ENCODE peak calls at places on chromosome 3, in eight cellular contexts. U is K562, F is cardiac fibroblast, D is astrocyte of the spinal cord, H is cardiac muscle cell, Q is mammary epithelial cell, C is psoas muscle, M is tibial artery. X is an unnamed sample.

GRCh38 chr3:55588120-55588765 is 101.1 kb upstream of the WNT5A start:
- DNase-seq in U (no peak), F (no peak), D (no peak), H (no peak), Q (no peak), C (no peak), M (no peak), X (no peak)

GRCh38 chr3:59660852-59661624 is 611.2 kb upstream of the CFAP20DC start:
- DNase-seq in U (no peak), F (no peak), D (no peak), H (no peak), Q (no peak), C (no peak), M (no peak), X (no peak)

GRCh38 chr3:8840556-8840955 is 71.1 kb upstream of the OXTR start:
- DNase-seq in U (no peak), F (peak), D (peak), H (peak), Q (peak), C (no peak), M (no peak), X (peak)

GRCh38 chr3:99669879-99670555 is 31.6 kb downstream of the COL8A1 start:
- DNase-seq in U (no peak), F (peak), D (peak), H (no peak), Q (peak), C (no peak), M (no peak), X (peak)

GRCh38 chr3:47005212-47006144 is 26.0 kb downstream of the NBEAL2 start:
- DNase-seq in U (no peak), F (no peak), D (no peak), H (no peak), Q (no peak), C (peak), M (no peak), X (no peak)

GRCh38 chr3:101011086-101011485 is 17.9 kb upstream of the ABI3BP start:
- DNase-seq in U (no peak), F (peak), D (no peak), H (no peak), Q (no peak), C (no peak), M (no peak), X (no peak)

GRCh38 chr3:57100046-57100695 is 39.7 kb downstream of the SPATA12 start:
- DNase-seq in U (peak), F (peak), D (peak), H (peak), Q (peak), C (no peak), M (peak), X (peak)

GRCh38 chr3:195129644-195130492 is 141.1 kb downstream of the XXYLT1 start:
- DNase-seq in U (no peak), F (peak), D (peak), H (no peak), Q (peak), C (no peak), M (no peak), X (peak)

GRCh38 chr3:185365281-185366211 is 2.6 kb downstream of the MAP3K13 start:
- DNase-seq in U (no peak), F (no peak), D (no peak), H (no peak), Q (peak), C (no peak), M (no peak), X (no peak)

GRCh38 chr3:127547761-127548605 is 42.5 kb downstream of the TPRA1 start:
- DNase-seq in U (peak), F (peak), D (peak), H (peak), Q (peak), C (peak), M (peak), X (peak)

GRCh38 chr3:133466531-133467386 is 66.9 kb downstream of the BFSP2 start:
- DNase-seq in U (no peak), F (no peak), D (no peak), H (no peak), Q (no peak), C (peak), M (no peak), X (no peak)

GRCh38 chr3:170488802-170489201 is 70.1 kb downstream of the CLDN11 start:
- DNase-seq in U (no peak), F (peak), D (peak), H (peak), Q (peak), C (no peak), M (no peak), X (peak)

GRCh38 chr3:64518950-64519349 is 168.8 kb downstream of the ADAMTS9 start:
- DNase-seq in U (no peak), F (peak), D (no peak), H (peak), Q (peak), C (no peak), M (no peak), X (peak)

GRCh38 chr3:115615001-115615447 is 8.3 kb upstream of the GAP43 start:
- DNase-seq in U (no peak), F (peak), D (peak), H (peak), Q (peak), C (no peak), M (no peak), X (peak)

GRCh38 chr3:155418426-155418825 is 124.9 kb upstream of the STRIT1 start:
- DNase-seq in U (no peak), F (peak), D (no peak), H (peak), Q (no peak), C (no peak), M (no peak), X (peak)

GRCh38 chr3:158420654-158421396 is 150.2 kb upstream of the MLF1 start:
- DNase-seq in U (no peak), F (peak), D (peak), H (peak), Q (peak), C (no peak), M (no peak), X (peak)

GRCh38 chr3:60363817-60364216 is 887.4 kb downstream of the FHIT start:
- DNase-seq in U (no peak), F (peak), D (peak), H (no peak), Q (no peak), C (no peak), M (no peak), X (no peak)

GRCh38 chr3:48151058-48151806 is 37.0 kb downstream of the CDC25A start:
- DNase-seq in U (peak), F (peak), D (peak), H (peak), Q (peak), C (peak), M (peak), X (peak)

GRCh38 chr3:113097821-113098516 is 107.2 kb downstream of the GTPBP8 start:
- DNase-seq in U (no peak), F (peak), D (peak), H (peak), Q (peak), C (no peak), M (no peak), X (peak)

GRCh38 chr3:99825239-99825638 is 7.6 kb downstream of the CMSS1 start:
- DNase-seq in U (peak), F (no peak), D (no peak), H (peak), Q (peak), C (no peak), M (no peak), X (peak)

GRCh38 chr3:46372492-46373359 is 2.0 kb downstream of the CCR5 start:
- DNase-seq in U (no peak), F (peak), D (peak), H (peak), Q (peak), C (no peak), M (no peak), X (peak)

GRCh38 chr3:128413003-128413370 is 53.7 kb downstream of the DNAJB8 start:
- DNase-seq in U (peak), F (no peak), D (no peak), H (no peak), Q (no peak), C (no peak), M (no peak), X (no peak)

GRCh38 chr3:160756907-160757623 is 1.0 kb downstream of the PPM1L start:
- DNase-seq in U (no peak), F (no peak), D (no peak), H (no peak), Q (no peak), C (peak), M (no peak), X (no peak)
- H3K4me3 ChIP-seq in U (no peak), F (no peak), D (no peak), H (peak), Q (no peak), C (peak), M (peak), X (no peak)

DNA sequence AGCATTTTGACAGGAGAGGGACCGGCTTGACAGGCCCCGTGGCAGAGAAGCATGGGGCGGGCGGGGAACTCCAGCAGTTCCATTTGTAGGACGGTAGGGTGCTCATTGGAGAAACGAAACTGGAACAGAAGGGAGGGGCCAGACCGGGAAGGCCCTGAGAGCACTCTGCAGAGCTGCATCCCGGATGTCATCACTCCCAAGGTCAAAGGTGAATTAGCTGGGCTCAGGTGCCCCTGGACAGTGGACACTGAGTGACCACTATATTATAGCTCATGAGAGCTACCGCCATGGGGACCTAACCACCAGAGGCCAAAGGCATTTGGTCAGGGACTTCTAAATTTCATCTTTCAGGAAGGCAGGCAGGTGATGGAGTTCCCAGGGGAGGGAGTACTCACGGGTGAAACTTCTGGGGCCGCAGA is 7.3 kb downstream of the CSRNP1 start:
- DNase-seq in U (no peak), F (peak), D (no peak), H (no peak), Q (no peak), C (no peak), M (no peak), X (no peak)
- TF ChIP-seq CTCF in U (no peak), F (peak), D (no peak), H (no peak), Q (no peak), C (no peak), M (peak), X (no peak)

GRCh38 chr3:43995078-43995928 is 246.4 kb upstream of the TOPAZ1 start:
- DNase-seq in U (no peak), F (peak), D (peak), H (peak), Q (peak), C (no peak), M (no peak), X (no peak)

GRCh38 chr3:43995929-43996378 is 245.7 kb upstream of the TOPAZ1 start:
- DNase-seq in U (no peak), F (no peak), D (no peak), H (no peak), Q (no peak), C (no peak), M (no peak), X (no peak)

GRCh38 chr3:43998374-43998840 is 243.3 kb upstream of the TOPAZ1 start:
- DNase-seq in U (no peak), F (no peak), D (peak), H (no peak), Q (no peak), C (no peak), M (no peak), X (no peak)

GRCh38 chr3:43997788-43998373 is 243.8 kb upstream of the TOPAZ1 start:
- DNase-seq in U (no peak), F (peak), D (peak), H (no peak), Q (no peak), C (no peak), M (no peak), X (no peak)

DNA sequence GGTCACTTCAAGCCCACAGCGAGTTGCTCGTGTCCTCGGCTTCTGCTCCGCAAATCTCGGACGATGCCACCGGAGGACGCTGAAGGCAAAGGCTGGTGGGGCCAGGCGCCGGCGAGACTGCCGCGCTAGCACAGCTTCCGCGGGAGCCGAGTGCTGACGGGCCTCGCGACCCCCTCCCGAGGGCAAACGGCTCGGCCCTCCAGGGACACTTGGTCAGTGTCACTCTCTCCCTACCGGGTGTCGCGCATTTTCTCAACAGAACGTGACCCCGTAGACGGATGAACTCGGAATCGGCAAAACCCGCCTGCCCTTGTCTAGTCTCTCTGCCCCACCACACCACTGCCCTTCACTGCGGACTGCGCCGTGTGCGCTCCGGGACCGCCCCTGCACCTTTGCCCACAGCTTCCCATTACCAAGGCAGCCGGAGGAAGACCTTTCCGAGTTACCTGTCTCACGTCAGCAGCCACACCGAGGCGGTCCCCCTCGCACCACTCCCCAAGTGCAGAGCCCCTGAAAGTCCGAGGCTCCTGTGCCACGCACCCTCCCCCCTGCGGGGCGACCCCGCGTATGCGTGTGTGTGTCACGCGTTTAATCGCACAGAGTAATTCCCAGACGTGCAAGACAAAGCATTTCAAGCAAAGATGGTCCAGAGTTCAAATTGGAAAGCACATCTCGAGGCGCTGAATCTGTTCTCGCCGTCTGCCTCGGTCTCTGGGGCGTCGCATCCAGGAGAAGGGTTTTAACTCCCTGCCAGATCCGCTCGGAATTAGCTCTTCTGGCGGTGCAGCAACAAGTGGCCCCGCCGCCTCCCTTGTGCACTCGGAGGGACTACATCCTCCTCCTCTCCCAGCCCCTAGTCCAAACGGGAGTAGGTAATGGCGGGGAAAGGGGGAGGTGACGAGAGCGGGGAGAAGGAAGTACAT is 245.0 kb upstream of the TOPAZ1 start:
- DNase-seq in U (no peak), F (peak), D (peak), H (peak), Q (peak), C (no peak), M (no peak), X (peak)
- H3K4me3 ChIP-seq in U (no peak), F (peak), D (peak), H (peak), Q (peak), C (peak), M (peak), X (peak)

DNA sequence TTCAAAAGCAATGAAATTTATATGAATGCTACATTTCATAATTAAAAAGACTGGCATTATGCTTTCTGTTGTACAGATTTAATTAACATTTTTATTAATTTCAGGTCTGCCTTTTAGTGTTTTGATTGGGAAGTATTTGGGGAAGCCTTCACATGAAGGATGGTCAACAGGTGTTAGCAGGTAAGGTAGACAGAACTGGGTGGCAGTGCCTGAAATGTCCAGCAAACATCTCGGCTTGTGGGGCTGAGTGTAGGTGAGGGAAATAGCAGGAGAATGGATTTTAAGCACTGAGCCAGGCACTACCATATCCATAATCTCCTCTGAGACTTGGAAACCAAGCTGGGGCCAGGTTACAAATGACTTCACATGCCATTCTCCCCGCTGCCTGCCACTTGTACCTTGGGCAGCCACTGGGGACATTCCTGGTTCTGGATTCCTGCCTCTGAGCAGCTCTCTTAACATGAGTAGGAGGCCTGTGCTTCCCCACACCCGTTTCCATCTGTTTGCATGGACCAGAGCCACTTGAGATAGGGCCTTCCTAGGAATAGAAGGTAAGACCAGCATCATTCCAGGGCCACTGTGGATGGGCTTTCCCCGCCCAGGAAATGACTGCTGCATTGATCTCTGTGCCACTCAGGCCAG is 125.9 kb upstream of the HES1 start:
- DNase-seq in U (no peak), F (no peak), D (no peak), H (no peak), Q (no peak), C (no peak), M (no peak), X (no peak)
- TF ChIP-seq CTCF in U (no peak), F (no peak), D (no peak), H (no peak), Q (no peak), C (peak), M (no peak), X (no peak)

DNA sequence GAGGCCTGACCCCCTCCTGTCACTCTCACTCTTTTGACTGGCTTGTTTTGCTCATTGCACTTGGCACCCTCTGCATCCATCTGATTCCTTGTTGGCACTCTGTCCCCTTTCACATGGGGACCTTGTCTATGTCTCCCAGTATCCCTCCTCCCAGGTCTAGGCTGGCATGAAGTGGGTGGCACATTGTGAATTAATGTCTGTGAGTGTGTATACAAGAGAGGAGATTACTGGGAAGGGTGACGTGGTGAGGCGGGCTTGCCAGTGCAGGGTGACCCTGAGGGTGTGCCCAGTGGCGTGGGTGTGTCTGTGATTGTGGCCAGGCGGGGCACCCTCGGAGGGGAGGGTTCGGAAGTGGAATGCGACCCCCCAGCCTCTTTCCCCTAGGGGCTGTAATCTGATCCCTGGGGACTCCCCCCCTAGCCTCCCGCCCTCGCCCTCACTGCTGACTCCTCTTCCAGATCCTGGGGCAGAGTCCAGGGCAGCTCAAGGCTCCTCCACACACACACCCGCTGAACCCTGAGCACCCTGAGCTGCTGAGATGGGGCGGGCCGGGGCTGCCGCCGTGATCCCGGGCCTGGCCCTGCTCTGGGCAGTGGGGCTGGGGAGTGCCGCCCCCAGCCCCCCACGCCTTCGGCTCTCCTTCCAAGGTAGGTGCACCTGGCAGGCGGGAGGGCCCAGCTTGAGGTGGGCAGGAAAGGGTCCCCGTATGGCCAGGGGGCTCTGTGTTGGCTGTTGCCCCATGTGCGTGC is at the start of gene SEMA3B:
- DNase-seq in U (no peak), F (no peak), D (no peak), H (no peak), Q (peak), C (peak), M (peak), X (no peak)
- H3K4me3 ChIP-seq in U (no peak), F (no peak), D (peak), H (no peak), Q (peak), C (peak), M (peak), X (no peak)

DNA sequence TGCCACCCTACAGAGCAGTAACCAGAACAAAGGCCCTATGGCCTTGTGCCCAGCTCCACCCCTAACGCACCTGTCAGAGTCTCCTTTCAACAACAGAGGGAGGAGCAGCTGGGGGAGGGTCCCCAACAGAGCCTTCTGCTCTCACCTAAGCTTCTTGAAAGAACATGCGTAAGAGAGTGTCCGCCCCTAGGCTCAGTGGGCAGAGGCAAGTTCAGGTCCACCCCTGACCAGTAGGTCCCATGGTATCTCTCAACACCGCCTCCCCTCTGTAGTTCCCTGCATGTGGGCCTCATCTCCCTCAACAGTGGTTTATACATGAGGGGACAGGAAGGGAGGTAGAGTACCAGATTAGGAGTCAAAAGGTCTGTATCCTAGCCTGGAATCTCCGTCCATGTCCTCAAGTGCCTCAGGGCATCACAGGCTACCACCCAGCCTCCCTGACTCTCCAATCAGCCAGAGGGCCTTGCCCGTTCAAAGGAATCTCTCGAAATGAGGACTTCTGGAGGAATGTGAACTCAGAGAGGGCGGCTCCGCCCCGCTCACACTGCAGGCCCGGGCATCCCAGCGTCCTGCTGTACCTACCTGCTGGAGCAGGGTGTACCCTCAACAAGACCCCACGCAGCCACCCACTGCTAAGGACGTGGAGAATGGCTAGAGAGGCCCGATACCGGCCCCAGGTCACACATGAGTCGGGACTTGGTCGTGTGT is 680 bp downstream of the POC1A start:
- DNase-seq in U (peak), F (peak), D (no peak), H (peak), Q (peak), C (peak), M (no peak), X (no peak)
- TF ChIP-seq CTCF in U (peak), F (no peak), D (no peak), H (no peak), Q (no peak), C (no peak), M (no peak), X (no peak)

GRCh38 chr3:149967067-149967685 is 3.5 kb downstream of the PFN2 start:
- DNase-seq in U (peak), F (peak), D (peak), H (peak), Q (peak), C (no peak), M (no peak), X (peak)
- H3K4me3 ChIP-seq in U (no peak), F (no peak), D (peak), H (no peak), Q (peak), C (peak), M (peak), X (no peak)